ENCODE peak calls at places on chromosomes 1 and 21, in nine cellular contexts. One of them, this sample, is unnamed.

GRCh38 chr1:221634010-221634409 is 107.9 kb downstream of the DUSP10 start:
- DNase-seq in K562: no peak
- DNase-seq in endothelial cell of umbilical vein: no peak
- DNase-seq in PC-3: no peak
- DNase-seq in fibroblast of lung: no peak
- DNase-seq in H1: no peak
- DNase-seq in MM.1S: no peak
- DNase-seq in SK-N-SH: no peak
- DNase-seq in IMR-90: no peak
- DNase-seq in this sample: no peak

GRCh38 chr1:17416389-17416788 is 23.1 kb downstream of the RCC2 start:
- DNase-seq in K562: no peak
- DNase-seq in endothelial cell of umbilical vein: no peak
- DNase-seq in PC-3: no peak
- DNase-seq in fibroblast of lung: no peak
- DNase-seq in H1: no peak
- DNase-seq in MM.1S: no peak
- DNase-seq in SK-N-SH: no peak
- DNase-seq in IMR-90: no peak
- DNase-seq in this sample: no peak

GRCh38 chr21:31813873-31814272 is 58.9 kb upstream of the HUNK start:
- DNase-seq in K562: peak; percentile 68
- DNase-seq in endothelial cell of umbilical vein: no peak
- DNase-seq in PC-3: no peak
- DNase-seq in fibroblast of lung: no peak
- DNase-seq in H1: no peak
- DNase-seq in MM.1S: no peak
- DNase-seq in SK-N-SH: no peak
- DNase-seq in IMR-90: no peak
- DNase-seq in this sample: no peak

GRCh38 chr1:211135342-211135950 is 1.5 kb upstream of the KCNH1 start:
- DNase-seq in K562: peak; percentile 33
- DNase-seq in endothelial cell of umbilical vein: peak; percentile 42
- DNase-seq in PC-3: peak; percentile 83
- DNase-seq in fibroblast of lung: peak; percentile 71
- DNase-seq in H1: no peak
- DNase-seq in MM.1S: peak; percentile 76
- DNase-seq in SK-N-SH: peak; percentile 47
- DNase-seq in IMR-90: peak; percentile 70
- DNase-seq in this sample: peak; percentile 80

GRCh38 chr21:36429672-36430546 is 44.7 kb downstream of the CHAF1B start:
- DNase-seq in K562: peak; percentile 91
- DNase-seq in endothelial cell of umbilical vein: peak; percentile 100
- DNase-seq in PC-3: peak; percentile 99
- DNase-seq in fibroblast of lung: peak; percentile 97
- DNase-seq in H1: peak; percentile 54
- DNase-seq in MM.1S: no peak
- DNase-seq in SK-N-SH: peak; percentile 65
- DNase-seq in IMR-90: peak; percentile 100
- DNase-seq in this sample: no peak

GRCh38 chr1:154730986-154731489 is 123.1 kb upstream of the ADAR start:
- DNase-seq in K562: no peak
- DNase-seq in endothelial cell of umbilical vein: peak; percentile 59
- DNase-seq in PC-3: no peak
- DNase-seq in fibroblast of lung: no peak
- DNase-seq in H1: no peak
- DNase-seq in MM.1S: no peak
- DNase-seq in SK-N-SH: no peak
- DNase-seq in IMR-90: peak; percentile 57
- DNase-seq in this sample: no peak

GRCh38 chr1:71660417-71660816 is 579.6 kb upstream of the ZRANB2 start:
- DNase-seq in K562: no peak
- DNase-seq in endothelial cell of umbilical vein: no peak
- DNase-seq in PC-3: no peak
- DNase-seq in fibroblast of lung: peak; percentile 4
- DNase-seq in H1: no peak
- DNase-seq in MM.1S: no peak
- DNase-seq in SK-N-SH: no peak
- DNase-seq in IMR-90: peak; percentile 60
- DNase-seq in this sample: no peak

GRCh38 chr1:89125571-89126233 is at the start of gene GBP2:
- DNase-seq in K562: no peak
- DNase-seq in endothelial cell of umbilical vein: peak; percentile 85
- DNase-seq in PC-3: peak; percentile 84
- DNase-seq in fibroblast of lung: peak; percentile 87
- DNase-seq in H1: no peak
- DNase-seq in MM.1S: peak; percentile 16
- DNase-seq in SK-N-SH: no peak
- DNase-seq in IMR-90: peak; percentile 85
- DNase-seq in this sample: no peak

GRCh38 chr1:156154317-156154749 is 948 bp downstream of the SEMA4A start:
- DNase-seq in K562: no peak
- DNase-seq in endothelial cell of umbilical vein: no peak
- DNase-seq in PC-3: no peak
- DNase-seq in fibroblast of lung: no peak
- DNase-seq in H1: no peak
- DNase-seq in MM.1S: peak; percentile 95
- DNase-seq in SK-N-SH: no peak
- DNase-seq in IMR-90: no peak
- DNase-seq in this sample: peak; percentile 93

GRCh38 chr1:201594575-201595245 is 55.8 kb downstream of the NAV1 start:
- DNase-seq in K562: peak; percentile 83
- DNase-seq in endothelial cell of umbilical vein: no peak
- DNase-seq in PC-3: no peak
- DNase-seq in fibroblast of lung: no peak
- DNase-seq in H1: no peak
- DNase-seq in MM.1S: no peak
- DNase-seq in SK-N-SH: peak; percentile 65
- DNase-seq in IMR-90: peak; percentile 38
- DNase-seq in this sample: no peak

GRCh38 chr1:201590474-201590873 is 51.5 kb downstream of the NAV1 start:
- DNase-seq in K562: no peak
- DNase-seq in endothelial cell of umbilical vein: no peak
- DNase-seq in PC-3: no peak
- DNase-seq in fibroblast of lung: no peak
- DNase-seq in H1: no peak
- DNase-seq in MM.1S: no peak
- DNase-seq in SK-N-SH: no peak
- DNase-seq in IMR-90: no peak
- DNase-seq in this sample: no peak

GRCh38 chr1:201593200-201593828 is 54.4 kb downstream of the NAV1 start:
- DNase-seq in K562: no peak
- DNase-seq in endothelial cell of umbilical vein: peak; percentile 85
- DNase-seq in PC-3: peak; percentile 64
- DNase-seq in fibroblast of lung: peak; percentile 97
- DNase-seq in H1: no peak
- DNase-seq in MM.1S: no peak
- DNase-seq in SK-N-SH: peak; percentile 71
- DNase-seq in IMR-90: peak; percentile 97
- DNase-seq in this sample: no peak

GRCh38 chr1:201591348-201591747 is 52.4 kb downstream of the NAV1 start:
- DNase-seq in K562: no peak
- DNase-seq in endothelial cell of umbilical vein: no peak
- DNase-seq in PC-3: no peak
- DNase-seq in fibroblast of lung: no peak
- DNase-seq in H1: no peak
- DNase-seq in MM.1S: no peak
- DNase-seq in SK-N-SH: no peak
- DNase-seq in IMR-90: no peak
- DNase-seq in this sample: no peak

GRCh38 chr1:201591981-201592380 is 53.1 kb downstream of the NAV1 start:
- DNase-seq in K562: no peak
- DNase-seq in endothelial cell of umbilical vein: no peak
- DNase-seq in PC-3: no peak
- DNase-seq in fibroblast of lung: no peak
- DNase-seq in H1: no peak
- DNase-seq in MM.1S: no peak
- DNase-seq in SK-N-SH: no peak
- DNase-seq in IMR-90: no peak
- DNase-seq in this sample: no peak
- H3K4me2 ChIP-seq in K562: no peak overlapping the region
- H3K4me2 ChIP-seq in endothelial cell of umbilical vein: no peak overlapping the region
- H3K4me2 ChIP-seq in PC-3: no peak overlapping the region
- H3K4me2 ChIP-seq in fibroblast of lung: no peak overlapping the region
- H3K4me2 ChIP-seq in H1: peak overlapping the region; percentile 61
- H3K4me2 ChIP-seq in MM.1S: no peak overlapping the region
- H3K4me2 ChIP-seq in SK-N-SH: peak overlapping the region; percentile 71
- H3K4me2 ChIP-seq in IMR-90: no peak overlapping the region
- H3K4me2 ChIP-seq in this sample: no peak overlapping the region

DNA sequence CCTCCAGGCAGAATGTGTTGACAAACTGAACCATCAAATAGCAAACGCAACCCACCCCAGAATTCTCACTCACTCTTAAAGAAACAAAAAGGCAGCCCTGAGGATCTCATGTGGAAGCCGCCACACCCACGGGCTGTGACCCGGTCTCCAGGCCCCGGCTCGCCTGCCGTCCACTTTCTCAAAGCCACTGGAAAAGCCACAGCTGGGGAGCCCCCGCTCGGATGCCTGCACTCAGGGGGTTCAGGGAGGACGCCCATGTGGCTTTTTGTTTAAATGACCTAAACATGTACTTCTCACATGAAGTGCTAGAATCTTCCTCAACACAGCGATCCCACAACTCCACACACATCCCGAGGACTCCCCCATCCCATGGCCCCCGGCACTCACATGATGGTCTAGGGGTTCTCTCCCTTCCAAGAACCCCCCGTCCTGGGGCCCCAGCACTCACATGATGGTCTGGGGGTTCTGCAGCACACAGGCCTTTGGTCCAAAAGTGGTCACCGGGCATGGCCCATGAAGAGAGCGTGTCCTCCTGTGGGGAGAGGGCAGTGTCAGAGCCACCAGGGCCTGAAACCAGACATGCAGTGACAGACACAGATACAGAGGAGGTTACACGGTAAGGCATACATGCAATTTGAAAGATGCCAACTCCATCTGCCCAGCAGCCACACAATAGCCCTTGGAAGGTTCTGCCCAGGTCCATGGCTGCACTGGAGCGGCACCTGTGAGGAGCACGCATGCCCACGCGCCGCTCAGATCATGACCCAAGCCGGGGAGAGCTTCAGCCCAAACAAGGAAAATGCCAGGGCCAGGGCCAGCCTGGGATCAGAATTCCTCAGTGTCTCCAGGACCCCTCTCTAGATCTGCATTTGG is 16.5 kb downstream of the NADK start:
- DNase-seq in K562: peak; percentile 9
- DNase-seq in endothelial cell of umbilical vein: no peak
- DNase-seq in PC-3: peak; percentile 1
- DNase-seq in fibroblast of lung: no peak
- DNase-seq in H1: no peak
- DNase-seq in MM.1S: no peak
- DNase-seq in SK-N-SH: no peak
- DNase-seq in IMR-90: no peak
- DNase-seq in this sample: no peak
- H4K20me1 ChIP-seq in K562: peaks cover 5% of the 10 kb centered on the region
- H4K20me1 ChIP-seq in endothelial cell of umbilical vein: no peaks in the 10 kb centered on the region
- H4K20me1 ChIP-seq in PC-3: peaks cover 16% of the 10 kb centered on the region
- H4K20me1 ChIP-seq in fibroblast of lung: no peaks in the 10 kb centered on the region
- H4K20me1 ChIP-seq in H1: peaks cover 22% of the 10 kb centered on the region
- H4K20me1 ChIP-seq in MM.1S: no peaks in the 10 kb centered on the region
- H4K20me1 ChIP-seq in SK-N-SH: no peaks in the 10 kb centered on the region
- H4K20me1 ChIP-seq in IMR-90: peaks cover 19% of the 10 kb centered on the region
- H4K20me1 ChIP-seq in this sample: peaks cover 56% of the 10 kb centered on the region

DNA sequence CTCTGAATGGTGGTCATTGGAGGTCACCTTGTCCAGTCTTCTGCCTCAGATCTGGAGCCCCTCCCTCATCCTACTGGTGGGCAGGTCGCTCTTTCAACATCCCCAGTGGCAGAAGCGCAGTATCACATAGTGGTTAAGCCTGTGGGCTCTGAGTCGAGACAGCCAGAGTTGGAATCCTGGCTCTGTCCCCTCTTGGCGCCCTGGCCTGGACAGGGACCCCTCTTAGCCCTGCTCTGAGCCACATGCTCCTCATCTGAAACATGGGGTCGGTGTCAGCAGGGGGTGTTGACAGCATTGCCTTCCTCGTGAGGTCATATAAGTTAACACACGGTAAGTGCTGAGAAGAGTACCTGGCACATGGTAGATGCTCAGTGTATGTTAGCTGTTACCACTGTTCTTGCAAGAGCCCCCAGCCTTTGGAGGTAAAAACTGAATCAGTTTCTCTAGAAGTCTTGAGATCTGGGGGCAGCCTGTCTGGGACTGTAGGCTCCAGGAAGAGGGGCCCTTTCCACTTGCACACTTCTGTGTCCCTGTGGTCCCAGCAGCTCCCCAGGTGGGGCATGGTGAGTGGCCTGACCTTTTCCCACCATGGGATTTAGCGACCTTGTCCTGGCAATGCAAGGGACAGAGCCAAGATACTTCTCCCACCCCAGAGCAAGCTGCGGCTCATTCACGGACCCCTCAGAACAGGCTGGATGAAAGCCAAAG is 6.4 kb downstream of the ZC3H12A start:
- DNase-seq in K562: no peak
- DNase-seq in endothelial cell of umbilical vein: no peak
- DNase-seq in PC-3: no peak
- DNase-seq in fibroblast of lung: no peak
- DNase-seq in H1: no peak
- DNase-seq in MM.1S: no peak
- DNase-seq in SK-N-SH: no peak
- DNase-seq in IMR-90: no peak
- DNase-seq in this sample: no peak
- H3K9ac ChIP-seq in K562: peak overlapping the region; percentile 86
- H3K9ac ChIP-seq in endothelial cell of umbilical vein: no peak overlapping the region
- H3K9ac ChIP-seq in PC-3: peak overlapping the region; percentile 89
- H3K9ac ChIP-seq in fibroblast of lung: no peak overlapping the region
- H3K9ac ChIP-seq in H1: no peak overlapping the region
- H3K9ac ChIP-seq in MM.1S: no peak overlapping the region
- H3K9ac ChIP-seq in SK-N-SH: no peak overlapping the region
- H3K9ac ChIP-seq in IMR-90: no peak overlapping the region
- H3K9ac ChIP-seq in this sample: no peak overlapping the region

GRCh38 chr1:115547661-115548060 is 94.1 kb upstream of the VANGL1 start:
- DNase-seq in K562: no peak
- DNase-seq in endothelial cell of umbilical vein: no peak
- DNase-seq in PC-3: no peak
- DNase-seq in fibroblast of lung: no peak
- DNase-seq in H1: no peak
- DNase-seq in MM.1S: no peak
- DNase-seq in SK-N-SH: no peak
- DNase-seq in IMR-90: no peak
- DNase-seq in this sample: no peak

GRCh38 chr1:115545096-115545720 is 96.6 kb upstream of the VANGL1 start:
- DNase-seq in K562: no peak
- DNase-seq in endothelial cell of umbilical vein: no peak
- DNase-seq in PC-3: peak; percentile 10
- DNase-seq in fibroblast of lung: no peak
- DNase-seq in H1: no peak
- DNase-seq in MM.1S: no peak
- DNase-seq in SK-N-SH: no peak
- DNase-seq in IMR-90: no peak
- DNase-seq in this sample: no peak

GRCh38 chr1:115544131-115544530 is 97.6 kb upstream of the VANGL1 start:
- DNase-seq in K562: no peak
- DNase-seq in endothelial cell of umbilical vein: no peak
- DNase-seq in PC-3: no peak
- DNase-seq in fibroblast of lung: peak; percentile 30
- DNase-seq in H1: no peak
- DNase-seq in MM.1S: no peak
- DNase-seq in SK-N-SH: no peak
- DNase-seq in IMR-90: peak; percentile 62
- DNase-seq in this sample: no peak

GRCh38 chr1:115546846-115547245 is 94.9 kb upstream of the VANGL1 start:
- DNase-seq in K562: no peak
- DNase-seq in endothelial cell of umbilical vein: no peak
- DNase-seq in PC-3: no peak
- DNase-seq in fibroblast of lung: no peak
- DNase-seq in H1: no peak
- DNase-seq in MM.1S: no peak
- DNase-seq in SK-N-SH: no peak
- DNase-seq in IMR-90: no peak
- DNase-seq in this sample: no peak

GRCh38 chr1:115545791-115546733 is 95.7 kb upstream of the VANGL1 start:
- DNase-seq in K562: peak; percentile 20
- DNase-seq in endothelial cell of umbilical vein: peak; percentile 56
- DNase-seq in PC-3: peak; percentile 97
- DNase-seq in fibroblast of lung: peak; percentile 78
- DNase-seq in H1: peak; percentile 56
- DNase-seq in MM.1S: no peak
- DNase-seq in SK-N-SH: peak; percentile 55
- DNase-seq in IMR-90: peak; percentile 95
- DNase-seq in this sample: no peak
- H3K4me2 ChIP-seq in K562: no peak overlapping the region
- H3K4me2 ChIP-seq in endothelial cell of umbilical vein: no peak overlapping the region
- H3K4me2 ChIP-seq in PC-3: peak overlapping the region; percentile 74
- H3K4me2 ChIP-seq in fibroblast of lung: peak overlapping the region; percentile 59
- H3K4me2 ChIP-seq in H1: peak overlapping the region; percentile 26
- H3K4me2 ChIP-seq in MM.1S: no peak overlapping the region
- H3K4me2 ChIP-seq in SK-N-SH: peak overlapping the region; percentile 60
- H3K4me2 ChIP-seq in IMR-90: peak overlapping the region; percentile 25
- H3K4me2 ChIP-seq in this sample: no peak overlapping the region

This sample was measured in Karpas-422.